ENCODE peak calls at places on chromosome 1, in eight cellular contexts. One of them, this sample, is unnamed.

GRCh38 chr1:165143437-165144065 is 213.0 kb downstream of the LMX1A start:
- DNase-seq in DMS79: no peak
- DNase-seq in activated effector memory CD4-positive, alpha-beta T cell treated with anti-CD3 and anti-CD28 coated beads, Interleukin-2, amount 50 U/mL, for 16 hours: no peak
- DNase-seq in upper lobe of left lung: no peak
- DNase-seq in NCI-H1092: peak
- DNase-seq in RWPE1: peak
- DNase-seq in stimulated activated CD4-positive, alpha-beta T cell treated with anti-CD3 and anti-CD28 coated beads, Interleukin-15, amount 100 ng/mL, for 48 hours: peak
- DNase-seq in HFFc6: no peak
- DNase-seq in this sample: no peak

GRCh38 chr1:21638531-21639341 is 30.4 kb downstream of the RAP1GAP start:
- DNase-seq in upper lobe of left lung: no peak
- DNase-seq in HFFc6: peak
- DNase-seq in DMS79: peak
- DNase-seq in stimulated activated CD4-positive, alpha-beta T cell treated with anti-CD3 and anti-CD28 coated beads, Interleukin-15, amount 100 ng/mL, for 48 hours: no peak
- DNase-seq in NCI-H1092: no peak
- DNase-seq in activated effector memory CD4-positive, alpha-beta T cell treated with anti-CD3 and anti-CD28 coated beads, Interleukin-2, amount 50 U/mL, for 16 hours: no peak
- DNase-seq in RWPE1: peak
- DNase-seq in this sample: no peak

GRCh38 chr1:26168410-26169167 is at the start of gene C1orf232:
- DNase-seq in RWPE1: no peak
- DNase-seq in HFFc6: no peak
- DNase-seq in upper lobe of left lung: no peak
- DNase-seq in stimulated activated CD4-positive, alpha-beta T cell treated with anti-CD3 and anti-CD28 coated beads, Interleukin-15, amount 100 ng/mL, for 48 hours: no peak
- DNase-seq in DMS79: peak
- DNase-seq in NCI-H1092: peak
- DNase-seq in activated effector memory CD4-positive, alpha-beta T cell treated with anti-CD3 and anti-CD28 coated beads, Interleukin-2, amount 50 U/mL, for 16 hours: no peak
- DNase-seq in this sample: no peak

GRCh38 chr1:229199892-229200291 is 71.0 kb upstream of the RAB4A start:
- DNase-seq in activated effector memory CD4-positive, alpha-beta T cell treated with anti-CD3 and anti-CD28 coated beads, Interleukin-2, amount 50 U/mL, for 16 hours: no peak
- DNase-seq in HFFc6: no peak
- DNase-seq in DMS79: no peak
- DNase-seq in stimulated activated CD4-positive, alpha-beta T cell treated with anti-CD3 and anti-CD28 coated beads, Interleukin-15, amount 100 ng/mL, for 48 hours: no peak
- DNase-seq in upper lobe of left lung: peak
- DNase-seq in NCI-H1092: no peak
- DNase-seq in RWPE1: no peak
- DNase-seq in this sample: no peak

GRCh38 chr1:34885405-34886247 is 26.1 kb upstream of the SMIM12 start:
- DNase-seq in upper lobe of left lung: peak
- DNase-seq in NCI-H1092: no peak
- DNase-seq in HFFc6: no peak
- DNase-seq in DMS79: peak
- DNase-seq in activated effector memory CD4-positive, alpha-beta T cell treated with anti-CD3 and anti-CD28 coated beads, Interleukin-2, amount 50 U/mL, for 16 hours: peak
- DNase-seq in RWPE1: peak
- DNase-seq in stimulated activated CD4-positive, alpha-beta T cell treated with anti-CD3 and anti-CD28 coated beads, Interleukin-15, amount 100 ng/mL, for 48 hours: no peak
- DNase-seq in this sample: no peak

GRCh38 chr1:160407819-160408801 is 7.7 kb downstream of the VANGL2 start:
- DNase-seq in HFFc6: no peak
- DNase-seq in DMS79: no peak
- DNase-seq in activated effector memory CD4-positive, alpha-beta T cell treated with anti-CD3 and anti-CD28 coated beads, Interleukin-2, amount 50 U/mL, for 16 hours: no peak
- DNase-seq in upper lobe of left lung: peak
- DNase-seq in RWPE1: peak
- DNase-seq in stimulated activated CD4-positive, alpha-beta T cell treated with anti-CD3 and anti-CD28 coated beads, Interleukin-15, amount 100 ng/mL, for 48 hours: no peak
- DNase-seq in NCI-H1092: no peak
- DNase-seq in this sample: no peak

GRCh38 chr1:53107570-53108322 is 34.7 kb downstream of the SLC1A7 start:
- DNase-seq in stimulated activated CD4-positive, alpha-beta T cell treated with anti-CD3 and anti-CD28 coated beads, Interleukin-15, amount 100 ng/mL, for 48 hours: no peak
- DNase-seq in NCI-H1092: peak
- DNase-seq in activated effector memory CD4-positive, alpha-beta T cell treated with anti-CD3 and anti-CD28 coated beads, Interleukin-2, amount 50 U/mL, for 16 hours: no peak
- DNase-seq in upper lobe of left lung: no peak
- DNase-seq in RWPE1: no peak
- DNase-seq in HFFc6: peak
- DNase-seq in DMS79: no peak
- DNase-seq in this sample: peak

GRCh38 chr1:152965853-152966252 is 4.6 kb upstream of the SPRR4 start:
- DNase-seq in activated effector memory CD4-positive, alpha-beta T cell treated with anti-CD3 and anti-CD28 coated beads, Interleukin-2, amount 50 U/mL, for 16 hours: no peak
- DNase-seq in HFFc6: no peak
- DNase-seq in DMS79: no peak
- DNase-seq in stimulated activated CD4-positive, alpha-beta T cell treated with anti-CD3 and anti-CD28 coated beads, Interleukin-15, amount 100 ng/mL, for 48 hours: no peak
- DNase-seq in RWPE1: no peak
- DNase-seq in NCI-H1092: no peak
- DNase-seq in upper lobe of left lung: no peak
- DNase-seq in this sample: no peak

GRCh38 chr1:24102966-24103365 is 9.0 kb downstream of the MYOM3 start:
- DNase-seq in activated effector memory CD4-positive, alpha-beta T cell treated with anti-CD3 and anti-CD28 coated beads, Interleukin-2, amount 50 U/mL, for 16 hours: no peak
- DNase-seq in HFFc6: no peak
- DNase-seq in upper lobe of left lung: no peak
- DNase-seq in DMS79: no peak
- DNase-seq in RWPE1: no peak
- DNase-seq in NCI-H1092: no peak
- DNase-seq in stimulated activated CD4-positive, alpha-beta T cell treated with anti-CD3 and anti-CD28 coated beads, Interleukin-15, amount 100 ng/mL, for 48 hours: no peak
- DNase-seq in this sample: no peak

GRCh38 chr1:187641907-187642306 is 813.2 kb downstream of the PLA2G4A start:
- DNase-seq in DMS79: no peak
- DNase-seq in upper lobe of left lung: no peak
- DNase-seq in RWPE1: no peak
- DNase-seq in HFFc6: no peak
- DNase-seq in NCI-H1092: no peak
- DNase-seq in activated effector memory CD4-positive, alpha-beta T cell treated with anti-CD3 and anti-CD28 coated beads, Interleukin-2, amount 50 U/mL, for 16 hours: no peak
- DNase-seq in stimulated activated CD4-positive, alpha-beta T cell treated with anti-CD3 and anti-CD28 coated beads, Interleukin-15, amount 100 ng/mL, for 48 hours: no peak
- DNase-seq in this sample: no peak

GRCh38 chr1:179231923-179232322 is 2.4 kb upstream of the ABL2 start:
- DNase-seq in HFFc6: peak
- DNase-seq in RWPE1: no peak
- DNase-seq in DMS79: no peak
- DNase-seq in NCI-H1092: no peak
- DNase-seq in activated effector memory CD4-positive, alpha-beta T cell treated with anti-CD3 and anti-CD28 coated beads, Interleukin-2, amount 50 U/mL, for 16 hours: no peak
- DNase-seq in stimulated activated CD4-positive, alpha-beta T cell treated with anti-CD3 and anti-CD28 coated beads, Interleukin-15, amount 100 ng/mL, for 48 hours: no peak
- DNase-seq in upper lobe of left lung: no peak
- DNase-seq in this sample: no peak

GRCh38 chr1:182781849-182782586 is 7.6 kb upstream of the NPL start:
- DNase-seq in DMS79: peak
- DNase-seq in RWPE1: peak
- DNase-seq in HFFc6: peak
- DNase-seq in activated effector memory CD4-positive, alpha-beta T cell treated with anti-CD3 and anti-CD28 coated beads, Interleukin-2, amount 50 U/mL, for 16 hours: peak
- DNase-seq in stimulated activated CD4-positive, alpha-beta T cell treated with anti-CD3 and anti-CD28 coated beads, Interleukin-15, amount 100 ng/mL, for 48 hours: peak
- DNase-seq in NCI-H1092: peak
- DNase-seq in upper lobe of left lung: no peak
- DNase-seq in this sample: peak